ENCODE peak calls at places on chromosomes 13 and 19, in ten cellular contexts. G is cardiac fibroblast; H is stimulated activated CD8-positive, alpha-beta memory T cell treated with anti-CD3 and anti-CD28 coated beads, Interleukin-2, amount 100 ng/mL, for 48 hours; A is body of pancreas; T is SHP77; E is stimulated activated naive CD4-positive, alpha-beta T cell; C is hepatocyte; F is NCI-H1092; U is T follicular helper cell; X is B cell. M is an unnamed sample.

GRCh38 chr13:53032849-53033248 is 4.2 kb downstream of the OLFM4 start:
- DNase-seq in G (no peak), H (no peak), A (no peak), T (no peak), E (no peak), C (no peak), F (no peak), U (no peak), X (no peak), M (no peak)

GRCh38 chr13:73275163-73275562 is 216.4 kb downstream of the KLF5 start:
- DNase-seq in G (no peak), H (no peak), A (no peak), T (no peak), E (no peak), C (no peak), F (no peak), U (no peak), X (no peak), M (no peak)

GRCh38 chr13:30142502-30143211 is 164.7 kb downstream of the KATNAL1 start:
- DNase-seq in G (peak; percentile 88), H (no peak), A (peak; percentile 53), T (no peak), E (peak; percentile 23), C (peak; percentile 78), F (no peak), U (no peak), X (no peak), M (no peak)

GRCh38 chr19:18904334-18905057 is 8.5 kb upstream of the CERS1 start:
- DNase-seq in G (no peak), H (no peak), A (no peak), T (no peak), E (no peak), C (no peak), F (no peak), U (no peak), X (no peak), M (no peak)

GRCh38 chr13:46389457-46389856 is 2.4 kb upstream of the RUBCNL start:
- DNase-seq in G (no peak), H (no peak), A (no peak), T (no peak), E (no peak), C (no peak), F (no peak), U (no peak), X (no peak), M (no peak)

GRCh38 chr13:111209613-111210012 is 94.5 kb downstream of the ARHGEF7 start:
- DNase-seq in G (no peak), H (no peak), A (no peak), T (no peak), E (no peak), C (no peak), F (no peak), U (no peak), X (no peak), M (no peak)

GRCh38 chr19:5357584-5357983 is 17.0 kb upstream of the PTPRS start:
- DNase-seq in G (no peak), H (no peak), A (no peak), T (no peak), E (no peak), C (no peak), F (no peak), U (no peak), X (no peak), M (no peak)

GRCh38 chr19:5621945-5622464 is 571 bp downstream of the SAFB2 start:
- DNase-seq in G (no peak), H (peak; percentile 6), A (peak; percentile 41), T (no peak), E (peak; percentile 37), C (peak; percentile 38), F (no peak), U (no peak), X (no peak), M (no peak)

GRCh38 chr13:109880371-109881346 is 94.3 kb upstream of the IRS2 start:
- DNase-seq in G (no peak), H (no peak), A (no peak), T (no peak), E (no peak), C (no peak), F (no peak), U (no peak), X (no peak), M (no peak)

GRCh38 chr19:12789098-12789903 is 2.0 kb upstream of the JUNB start:
- DNase-seq in G (no peak), H (no peak), A (no peak), T (no peak), E (no peak), C (no peak), F (no peak), U (no peak), X (no peak), M (peak; percentile 44)

GRCh38 chr19:29546583-29547190 is 20.9 kb downstream of the VSTM2B start:
- DNase-seq in G (no peak), H (no peak), A (no peak), T (no peak), E (no peak), C (peak; percentile 49), F (no peak), U (no peak), X (no peak), M (no peak)

GRCh38 chr19:44662686-44663085 is 8.6 kb upstream of the CEACAM19 start:
- DNase-seq in G (peak; percentile 50), H (no peak), A (no peak), T (no peak), E (no peak), C (no peak), F (no peak), U (no peak), X (no peak), M (no peak)

GRCh38 chr19:55079400-55080038 is 3.9 kb downstream of the EPS8L1 start:
- DNase-seq in G (no peak), H (no peak), A (no peak), T (no peak), E (no peak), C (peak; percentile 4), F (no peak), U (no peak), X (no peak), M (no peak)

GRCh38 chr13:33262069-33262487 is 23.5 kb downstream of the STARD13 start:
- DNase-seq in G (no peak), H (no peak), A (no peak), T (peak; percentile 55), E (no peak), C (peak; percentile 76), F (no peak), U (no peak), X (no peak), M (no peak)

GRCh38 chr19:38759590-38760003 is 13.7 kb downstream of the LGALS7 start:
- DNase-seq in G (peak; percentile 37), H (no peak), A (peak; percentile 55), T (no peak), E (no peak), C (peak; percentile 40), F (no peak), U (no peak), X (no peak), M (no peak)

GRCh38 chr13:54614729-54615128 is 1586.1 kb downstream of the OLFM4 start:
- DNase-seq in G (no peak), H (no peak), A (no peak), T (no peak), E (no peak), C (no peak), F (peak; percentile 59), U (no peak), X (no peak), M (no peak)

GRCh38 chr19:13031917-13032623 is 36.8 kb downstream of the NFIX start:
- DNase-seq in G (peak; percentile 32), H (no peak), A (no peak), T (no peak), E (no peak), C (no peak), F (no peak), U (no peak), X (no peak), M (no peak)

GRCh38 chr19:7459773-7460172 is 29.1 kb downstream of the PEX11G start:
- DNase-seq in G (no peak), H (no peak), A (no peak), T (no peak), E (no peak), C (no peak), F (no peak), U (no peak), X (no peak), M (no peak)

GRCh38 chr19:29535432-29535831 is 9.6 kb downstream of the VSTM2B start:
- DNase-seq in G (no peak), H (no peak), A (no peak), T (no peak), E (no peak), C (no peak), F (no peak), U (no peak), X (no peak), M (no peak)

GRCh38 chr13:40059540-40060232 is 404.2 kb downstream of the COG6 start:
- DNase-seq in G (no peak), H (no peak), A (peak; percentile 71), T (no peak), E (no peak), C (no peak), F (no peak), U (no peak), X (no peak), M (no peak)

GRCh38 chr13:110913322-110913721 is 1.5 kb downstream of the ANKRD10 start:
- DNase-seq in G (peak; percentile 13), H (no peak), A (peak; percentile 38), T (no peak), E (no peak), C (peak; percentile 64), F (no peak), U (no peak), X (no peak), M (no peak)

GRCh38 chr13:84672616-84673015 is 790.3 kb upstream of the SLITRK1 start:
- DNase-seq in G (no peak), H (no peak), A (no peak), T (peak; percentile 23), E (no peak), C (no peak), F (no peak), U (no peak), X (no peak), M (no peak)

GRCh38 chr13:84760956-84761355 is 878.7 kb upstream of the SLITRK1 start:
- DNase-seq in G (no peak), H (no peak), A (no peak), T (no peak), E (no peak), C (no peak), F (no peak), U (no peak), X (no peak), M (no peak)

GRCh38 chr13:94711561-94712286 is 621 bp downstream of the SOX21 start:
- DNase-seq in G (peak; percentile 26), H (no peak), A (no peak), T (peak; percentile 56), E (no peak), C (peak; percentile 46), F (no peak), U (no peak), X (peak; percentile 53), M (no peak)

GRCh38 chr19:16371540-16371986 is 46.9 kb downstream of the KLF2 start:
- DNase-seq in G (no peak), H (peak; percentile 78), A (no peak), T (no peak), E (peak; percentile 95), C (no peak), F (no peak), U (peak; percentile 86), X (peak; percentile 85), M (peak; percentile 70)

GRCh38 chr13:110392510-110393233 is 85.6 kb downstream of the COL4A2 start:
- DNase-seq in G (peak; percentile 92), H (no peak), A (no peak), T (no peak), E (no peak), C (no peak), F (no peak), U (no peak), X (no peak), M (no peak)

GRCh38 chr19:51339687-51340656 is 2.0 kb downstream of the VSIG10L start:
- DNase-seq in G (peak; percentile 99), H (peak; percentile 96), A (peak; percentile 95), T (peak; percentile 84), E (peak; percentile 54), C (peak; percentile 99), F (no peak), U (peak; percentile 80), X (peak; percentile 96), M (peak; percentile 79)

GRCh38 chr13:52827839-52828238 is 20.6 kb downstream of the PCDH8 start:
- DNase-seq in G (no peak), H (no peak), A (no peak), T (peak; percentile 27), E (no peak), C (no peak), F (peak; percentile 66), U (no peak), X (no peak), M (no peak)